ENCODE peak calls at places on chromosome 19, in seven cellular contexts. R is neuronal stem cell, L is mesendoderm, V is mesenchymal stem cell, C is H1, G is H9, F is trophoblast cell. T is an unnamed sample.

GRCh38 chr19:8209965-8210659 is 942 bp downstream of the CERS4 start:
- DNase-seq in L (no peak), C (no peak), F (no peak), V (no peak), R (no peak), G (no peak), T (no peak)

GRCh38 chr19:6935618-6936017 is 48.2 kb downstream of the ADGRE1 start:
- DNase-seq in F (no peak), C (no peak), V (no peak), R (no peak), G (no peak), L (no peak), T (no peak)

GRCh38 chr19:13399746-13400145 is 106.5 kb downstream of the CACNA1A start:
- DNase-seq in L (no peak), V (no peak), F (no peak), C (no peak), G (no peak), R (no peak), T (no peak)

GRCh38 chr19:8135946-8136618 is 13.3 kb downstream of the FBN3 start:
- DNase-seq in F (no peak), C (no peak), G (no peak), R (no peak), V (no peak), L (no peak), T (no peak)

GRCh38 chr19:35552534-35553384 is 7.3 kb downstream of the TMEM147 start:
- DNase-seq in R (no peak), C (no peak), G (no peak), V (no peak), L (no peak), F (no peak), T (no peak)

GRCh38 chr19:39413269-39413902 is 917 bp downstream of the PLEKHG2 start:
- DNase-seq in F (no peak), R (no peak), L (peak), C (no peak), V (peak), G (no peak), T (peak)

GRCh38 chr19:56566904-56567273 is 379 bp upstream of the ZNF470 start:
- DNase-seq in C (no peak), F (peak), V (no peak), G (peak), R (no peak), L (no peak), T (no peak)

GRCh38 chr19:50835785-50836542 is 2.6 kb upstream of the KLK15 start:
- DNase-seq in C (no peak), L (peak), V (peak), R (peak), F (peak), G (peak), T (peak)

GRCh38 chr19:14517840-14518505 is at the start of gene DNAJB1:
- DNase-seq in G (no peak), F (peak), V (peak), C (no peak), R (no peak), L (peak), T (peak)

DNA sequence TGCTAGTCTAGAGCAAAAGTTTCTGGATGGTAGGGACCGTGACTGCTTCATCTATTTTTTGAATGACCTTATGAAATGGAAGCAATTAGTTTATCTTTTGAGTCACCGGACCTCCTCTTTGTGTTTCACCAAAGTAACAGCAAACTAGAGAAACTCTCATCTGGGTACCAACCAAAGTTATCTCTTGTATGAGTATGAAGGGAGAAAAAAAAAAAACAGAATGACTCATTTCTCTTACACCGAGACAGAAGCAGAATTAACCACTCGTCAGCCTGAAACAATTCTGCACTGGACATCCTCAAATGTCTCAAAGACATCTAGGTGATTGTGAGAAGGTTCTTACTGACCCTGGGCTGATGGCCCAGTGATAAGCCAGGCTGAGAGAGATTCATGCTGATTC is 18.3 kb downstream of the ZNF100 start:
- DNase-seq in L (no peak), V (no peak), C (no peak), F (no peak), R (no peak), G (no peak), T (peak)
- H2AK5ac ChIP-seq in L (no peak), V (no peak), C (no peak), F (no peak), R (no peak), G (no peak), T (no peak)

DNA sequence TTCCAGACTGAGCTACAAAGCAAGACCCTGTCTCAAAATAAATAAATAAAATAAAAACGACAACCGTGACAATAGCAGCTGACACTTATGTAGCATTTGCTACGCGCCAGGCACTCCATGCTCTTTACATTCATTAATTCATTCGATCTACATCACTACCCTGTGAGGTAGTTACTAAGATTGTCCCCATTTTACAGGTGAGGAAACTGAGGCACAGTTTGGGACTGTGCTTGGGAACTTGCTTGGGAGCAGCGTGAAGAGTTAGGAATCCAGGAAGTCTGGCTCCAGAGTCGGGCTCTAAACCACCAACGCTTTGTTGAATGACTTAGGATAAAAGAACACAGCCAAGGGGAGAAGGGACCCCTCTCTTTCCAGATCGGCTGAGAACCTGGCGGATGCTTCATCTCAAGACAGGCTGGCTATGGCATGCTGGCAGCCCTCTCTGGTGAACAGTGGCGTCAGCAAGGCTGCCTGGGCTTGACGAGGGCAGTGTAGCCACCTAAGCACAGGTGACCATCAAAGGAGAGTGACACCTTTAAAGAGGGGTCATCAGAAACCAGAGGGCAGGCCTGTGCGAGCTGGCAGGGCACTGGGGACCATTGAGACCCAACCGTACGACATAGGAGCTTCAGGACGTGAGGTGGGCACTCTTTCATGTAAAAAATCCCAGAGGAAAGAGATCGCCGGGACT is 591 bp downstream of the DOHH start:
- DNase-seq in L (no peak), V (no peak), R (no peak), C (no peak), F (no peak), G (no peak), T (no peak)
- H2AK5ac ChIP-seq in L (no peak), V (no peak), R (peak), C (peak), F (peak), G (no peak), T (peak)

DNA sequence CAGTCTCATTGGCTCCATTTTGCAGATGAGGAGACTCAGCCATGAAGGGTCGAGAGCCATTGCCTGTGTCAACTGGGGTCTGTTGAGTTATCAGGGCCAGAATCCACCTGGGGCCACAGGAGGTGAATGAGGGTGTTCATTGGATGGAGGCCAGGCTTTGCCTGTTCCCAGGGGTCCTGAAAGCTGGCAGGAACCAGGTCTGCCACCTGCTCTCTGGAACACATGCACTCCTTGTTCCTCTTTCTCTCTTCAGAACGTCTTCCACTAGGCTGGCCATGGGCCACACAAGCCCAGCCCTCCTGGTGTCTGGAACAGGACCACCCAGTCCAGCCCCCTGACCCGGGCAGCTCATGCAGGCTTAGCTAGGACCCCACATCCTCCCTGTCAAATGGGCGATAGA is 21.1 kb downstream of the PPP1R37 start:
- DNase-seq in L (no peak), F (no peak), C (no peak), G (no peak), R (no peak), V (no peak), T (no peak)
- H2AK5ac ChIP-seq in L (no peak), F (no peak), C (no peak), G (no peak), R (peak), V (no peak), T (no peak)

DNA sequence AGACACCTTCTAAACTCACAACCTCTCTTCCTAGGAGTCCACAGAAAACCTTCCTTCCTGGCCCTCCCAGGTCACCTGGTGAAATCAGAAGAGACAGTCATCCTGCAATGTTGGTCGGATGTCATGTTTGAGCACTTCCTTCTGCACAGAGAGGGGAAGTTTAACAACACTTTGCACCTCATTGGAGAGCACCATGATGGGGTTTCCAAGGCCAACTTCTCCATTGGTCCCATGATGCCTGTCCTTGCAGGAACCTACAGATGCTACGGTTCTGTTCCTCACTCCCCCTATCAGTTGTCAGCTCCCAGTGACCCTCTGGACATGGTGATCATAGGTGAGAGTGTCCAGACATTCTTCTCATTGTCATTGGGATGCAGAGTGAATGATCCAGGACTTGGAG is 12.7 kb upstream of the KIR3DL2 start:
- DNase-seq in R (no peak), C (no peak), G (no peak), V (no peak), F (no peak), L (no peak), T (no peak)
- H2AK5ac ChIP-seq in R (no peak), C (no peak), G (no peak), V (no peak), F (no peak), L (no peak), T (no peak)

DNA sequence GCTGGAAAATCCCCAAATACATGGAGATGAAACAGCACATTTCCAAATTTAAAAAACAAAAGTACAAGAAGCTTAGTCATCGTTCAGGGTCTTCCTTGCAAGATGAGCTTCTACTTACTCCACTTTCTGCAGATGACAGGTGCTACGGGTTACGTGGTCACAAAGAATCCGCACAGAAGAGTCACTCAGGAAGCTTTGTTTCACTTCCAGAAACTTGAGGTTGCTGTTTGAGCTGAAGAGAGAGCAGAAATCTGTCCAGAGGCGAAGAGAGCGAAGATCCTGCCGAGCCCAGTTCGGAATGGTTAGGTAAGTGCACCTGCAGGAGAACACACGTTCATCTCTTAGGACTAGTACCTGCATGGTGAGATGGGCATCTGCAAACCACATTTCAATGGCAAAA is 9.4 kb downstream of the NLRP7 start:
- DNase-seq in G (no peak), V (no peak), L (no peak), C (no peak), F (peak), R (no peak), T (no peak)
- H2AK5ac ChIP-seq in G (no peak), V (no peak), L (no peak), C (no peak), F (no peak), R (no peak), T (no peak)

DNA sequence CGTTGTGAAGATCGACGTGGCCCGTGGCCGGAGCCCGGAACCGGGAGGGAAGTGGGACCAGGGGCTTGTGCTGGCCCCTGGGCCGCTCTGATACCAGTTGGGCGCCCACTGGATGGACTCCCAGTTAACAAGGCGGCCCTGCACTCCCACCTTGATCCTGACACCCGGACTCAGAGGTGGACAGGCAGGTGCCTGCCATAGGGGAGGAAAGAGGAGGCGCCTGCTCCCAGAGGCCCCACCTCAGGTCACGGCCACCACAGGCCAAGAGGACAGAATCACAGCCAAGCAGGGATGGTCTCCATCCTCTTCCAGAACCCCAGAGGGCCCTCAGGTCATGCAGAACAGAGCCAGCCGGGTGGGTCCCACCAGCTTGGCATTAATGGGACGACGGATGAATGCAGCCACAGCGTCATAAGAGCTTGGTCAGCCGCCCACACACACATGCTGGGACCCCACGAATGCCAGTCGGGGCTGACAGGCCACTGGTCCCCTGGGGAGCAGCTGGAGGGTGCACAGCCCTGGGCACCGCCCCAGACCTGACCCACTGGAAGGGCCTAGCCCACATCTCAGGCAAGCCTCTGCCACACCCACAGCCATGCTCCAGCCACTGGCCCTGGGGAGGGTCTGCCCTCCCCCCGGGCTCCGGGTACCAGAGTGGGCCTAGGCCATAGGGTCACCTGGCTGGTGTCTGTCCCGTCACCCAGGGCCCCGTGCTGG is 9.6 kb upstream of the KLF16 start:
- DNase-seq in V (no peak), F (no peak), C (no peak), R (no peak), G (no peak), L (no peak), T (no peak)
- H2AK5ac ChIP-seq in V (no peak), F (no peak), C (no peak), R (peak), G (no peak), L (no peak), T (no peak)

GRCh38 chr19:11684987-11685675 is 53.6 kb downstream of the ZNF823 start:
- DNase-seq in L (no peak), F (no peak), R (no peak), C (no peak), V (no peak), G (no peak), T (no peak)

GRCh38 chr19:11685676-11686650 is 52.8 kb downstream of the ZNF823 start:
- DNase-seq in C (no peak), L (no peak), R (no peak), G (no peak), F (no peak), V (no peak), T (no peak)

GRCh38 chr19:11675569-11675968 is 63.2 kb downstream of the ZNF823 start:
- DNase-seq in L (no peak), C (no peak), R (no peak), V (no peak), F (no peak), G (no peak), T (no peak)

GRCh38 chr19:11678504-11678903 is 60.2 kb downstream of the ZNF823 start:
- DNase-seq in V (no peak), L (no peak), C (no peak), F (no peak), G (no peak), R (no peak), T (no peak)

GRCh38 chr19:11680689-11681302 is 58.0 kb downstream of the ZNF823 start:
- DNase-seq in G (no peak), L (no peak), F (no peak), C (no peak), V (no peak), R (no peak), T (no peak)
- H2AK5ac ChIP-seq in G (no peak), L (no peak), F (no peak), C (no peak), V (no peak), R (no peak), T (no peak)

DNA sequence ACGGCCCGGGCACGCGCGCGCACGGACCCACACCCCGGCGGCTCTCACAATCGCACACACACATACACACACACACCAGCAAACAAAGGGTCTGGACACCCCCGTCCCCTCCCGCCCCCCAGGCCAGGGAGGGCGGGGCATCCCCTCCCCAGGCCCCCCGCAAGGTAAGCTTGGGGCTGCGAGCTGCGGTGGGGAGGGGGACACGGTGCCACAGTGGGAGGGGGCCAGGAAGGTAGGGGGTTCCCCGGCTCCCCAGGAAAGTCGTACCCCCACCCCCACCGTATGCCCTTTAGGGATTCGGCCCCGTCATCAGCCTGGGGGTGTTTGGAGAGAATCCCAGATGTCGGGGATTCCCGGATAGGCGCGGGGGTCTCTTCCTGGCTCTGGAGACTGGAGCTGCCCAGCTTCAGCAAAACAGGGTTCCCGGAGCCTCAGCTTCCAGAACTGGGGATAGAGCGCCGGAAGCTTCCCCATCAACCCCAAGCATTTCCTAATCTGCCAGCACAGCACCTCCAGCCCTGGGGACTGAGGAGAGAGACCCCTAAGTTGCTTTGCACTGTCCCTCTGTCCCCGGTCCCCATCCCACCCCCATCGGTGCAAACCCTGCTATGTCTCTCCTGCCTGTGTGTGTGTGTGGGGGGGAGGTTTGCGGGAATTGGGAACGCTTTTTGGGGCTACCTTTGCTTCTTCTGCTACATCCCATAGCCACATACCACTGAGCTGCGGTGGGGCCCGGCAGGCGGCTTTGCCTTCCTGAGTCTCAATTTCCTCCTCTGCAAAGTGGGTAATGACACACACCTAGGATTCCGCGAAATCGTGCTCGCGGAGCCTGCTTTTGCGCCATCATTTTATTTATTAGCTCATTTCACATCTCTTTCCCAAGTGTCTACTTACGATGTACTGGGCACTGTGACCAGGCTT is 1.8 kb upstream of the CDC37 start:
- DNase-seq in G (no peak), V (no peak), L (no peak), C (no peak), F (no peak), R (no peak), T (no peak)
- H2AK5ac ChIP-seq in G (no peak), V (no peak), L (no peak), C (no peak), F (no peak), R (peak), T (no peak)